ENCODE peak calls at places on chromosomes 6 and 20, in seven cellular contexts. B, D, U, N, R, P and C are unnamed samples.
A peak's percentile ranks its signal among the peaks of the same experiment; 100 is the strongest.

GRCh38 chr6:20095436-20095835 is 116.8 kb downstream of the MBOAT1 start:
- DNase-seq in B (no peak), D (no peak), U (no peak), N (no peak), R (no peak), P (no peak), C (no peak)

GRCh38 chr6:98995116-98995515 is 47.4 kb upstream of the FBXL4 start:
- DNase-seq in B (no peak), D (no peak), U (no peak), N (no peak), R (no peak), P (no peak), C (no peak)

GRCh38 chr6:10613693-10614092 is 80.7 kb downstream of the C6orf52 start:
- DNase-seq in B (no peak), D (no peak), U (peak; percentile 14), N (no peak), R (no peak), P (no peak), C (no peak)

GRCh38 chr6:108106694-108107093 is 32.2 kb upstream of the OSTM1 start:
- DNase-seq in B (no peak), D (no peak), U (no peak), N (no peak), R (no peak), P (no peak), C (no peak)

GRCh38 chr20:25076731-25077609 is 5.0 kb downstream of the VSX1 start:
- DNase-seq in B (no peak), D (no peak), U (no peak), N (no peak), R (no peak), P (peak; percentile 49), C (no peak)

GRCh38 chr20:45998337-45998736 is 10.4 kb upstream of the MMP9 start:
- DNase-seq in B (no peak), D (no peak), U (no peak), N (no peak), R (no peak), P (no peak), C (no peak)

GRCh38 chr6:133555726-133556125 is 314.6 kb downstream of the EYA4 start:
- DNase-seq in B (no peak), D (no peak), U (no peak), N (no peak), R (no peak), P (no peak), C (no peak)

GRCh38 chr6:146905313-146905712 is 298.9 kb upstream of the STXBP5 start:
- DNase-seq in B (peak; percentile 30), D (no peak), U (peak; percentile 71), N (no peak), R (no peak), P (no peak), C (peak; percentile 51)

GRCh38 chr6:108027594-108027993 is 46.9 kb downstream of the OSTM1 start:
- DNase-seq in B (peak; percentile 13), D (no peak), U (peak; percentile 7), N (no peak), R (no peak), P (peak; percentile 6), C (peak; percentile 43)

GRCh38 chr6:47420394-47421371 is 56.9 kb upstream of the CD2AP start:
- DNase-seq in B (no peak), D (no peak), U (peak; percentile 45), N (no peak), R (no peak), P (no peak), C (no peak)

GRCh38 chr6:139029470-139030210 is 1.1 kb downstream of the ABRACL start:
- DNase-seq in B (peak; percentile 52), D (peak; percentile 61), U (peak; percentile 85), N (peak; percentile 54), R (peak; percentile 11), P (peak; percentile 73), C (no peak)

GRCh38 chr6:53623497-53623896 is 42.1 kb downstream of the KLHL31 start:
- DNase-seq in B (no peak), D (no peak), U (peak; percentile 64), N (no peak), R (no peak), P (no peak), C (peak; percentile 33)

GRCh38 chr6:165231581-165232276 is 77.7 kb downstream of the C6orf118 start:
- DNase-seq in B (peak; percentile 53), D (no peak), U (no peak), N (no peak), R (no peak), P (peak; percentile 54), C (peak; percentile 24)

GRCh38 chr6:136646377-136646776 is 96.2 kb upstream of the MAP7 start:
- DNase-seq in B (no peak), D (no peak), U (peak; percentile 46), N (no peak), R (no peak), P (no peak), C (no peak)

GRCh38 chr6:72530750-72531149 is 91.1 kb upstream of the KCNQ5 start:
- DNase-seq in B (no peak), D (no peak), U (no peak), N (no peak), R (no peak), P (no peak), C (no peak)

GRCh38 chr6:166598441-166599138 is 12.1 kb upstream of the RAMACL start:
- DNase-seq in B (no peak), D (peak; percentile 50), U (peak; percentile 96), N (peak; percentile 46), R (no peak), P (no peak), C (no peak)

GRCh38 chr6:159089443-159089842 is 44.7 kb upstream of the TAGAP start:
- DNase-seq in B (no peak), D (no peak), U (no peak), N (no peak), R (no peak), P (no peak), C (no peak)

GRCh38 chr20:24503352-24503931 is 34.0 kb downstream of the SYNDIG1 start:
- DNase-seq in B (peak; percentile 50), D (no peak), U (peak; percentile 4), N (peak; percentile 36), R (no peak), P (no peak), C (no peak)

GRCh38 chr6:32895006-32895345 is 41.0 kb downstream of the PSMB9 start:
- DNase-seq in B (no peak), D (no peak), U (no peak), N (no peak), R (no peak), P (no peak), C (no peak)

GRCh38 chr6:45667766-45668165 is 290.0 kb upstream of the SUPT3H start:
- DNase-seq in B (no peak), D (no peak), U (no peak), N (no peak), R (no peak), P (no peak), C (no peak)

GRCh38 chr6:56359201-56359899 is 112.0 kb upstream of the COL21A1 start:
- DNase-seq in B (peak; percentile 80), D (peak; percentile 28), U (peak; percentile 83), N (peak; percentile 64), R (no peak), P (peak; percentile 84), C (no peak)

GRCh38 chr20:41028359-41029149 is at the start of gene TOP1:
- DNase-seq in B (peak; percentile 100), D (peak; percentile 100), U (peak; percentile 100), N (peak; percentile 100), R (peak; percentile 99), P (peak; percentile 100), C (peak; percentile 99)

GRCh38 chr6:36550473-36551000 is 3.3 kb upstream of the STK38 start:
- DNase-seq in B (no peak), D (no peak), U (no peak), N (no peak), R (no peak), P (no peak), C (no peak)

GRCh38 chr6:132257561-132257960 is 143.7 kb downstream of the MOXD1 start:
- DNase-seq in B (peak; percentile 44), D (no peak), U (no peak), N (no peak), R (no peak), P (no peak), C (no peak)

GRCh38 chr20:45322952-45323383 is 14.9 kb upstream of the MATN4 start:
- DNase-seq in B (peak; percentile 80), D (peak; percentile 75), U (peak; percentile 58), N (no peak), R (no peak), P (no peak), C (no peak)

GRCh38 chr6:36979343-36979742 is 6.7 kb downstream of the MTCH1 start:
- DNase-seq in B (no peak), D (no peak), U (peak; percentile 58), N (peak; percentile 56), R (no peak), P (no peak), C (no peak)

GRCh38 chr6:2891768-2892170 is 11.3 kb downstream of the SERPINB9 start:
- DNase-seq in B (no peak), D (no peak), U (no peak), N (no peak), R (peak; percentile 31), P (no peak), C (peak; percentile 63)
- H3K4me3 ChIP-seq in B (no peak overlapping the region), D (no peak overlapping the region), U (no peak overlapping the region), N (no peak overlapping the region), R (peak overlapping the region; percentile 34), P (no peak overlapping the region), C (no peak overlapping the region)

GRCh38 chr20:23159923-23160445 is 73.9 kb upstream of the CD93 start:
- DNase-seq in B (no peak), D (no peak), U (no peak), N (no peak), R (no peak), P (no peak), C (no peak)
- H3K4me3 ChIP-seq in B (no peak overlapping the region), D (no peak overlapping the region), U (no peak overlapping the region), N (no peak overlapping the region), R (no peak overlapping the region), P (no peak overlapping the region), C (no peak overlapping the region)

DNA sequence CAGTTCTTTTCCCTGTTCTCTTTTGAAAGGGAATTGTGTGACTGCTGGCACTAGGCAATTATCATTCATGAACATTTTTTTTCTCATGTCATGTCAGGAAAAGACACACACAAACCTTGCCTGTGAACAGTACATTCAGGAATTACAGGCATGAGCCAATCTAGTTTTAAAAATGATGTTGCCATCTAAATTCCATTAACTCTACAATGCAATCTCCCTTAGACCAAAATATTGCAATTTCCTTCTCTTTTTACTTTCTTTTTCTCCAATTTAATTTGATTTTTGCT is 127.5 kb upstream of the STMND1 start:
- DNase-seq in B (no peak), D (no peak), U (no peak), N (no peak), R (no peak), P (no peak), C (no peak)
- H3K4me3 ChIP-seq in B (no peak overlapping the region), D (no peak overlapping the region), U (no peak overlapping the region), N (no peak overlapping the region), R (no peak overlapping the region), P (no peak overlapping the region), C (no peak overlapping the region)

DNA sequence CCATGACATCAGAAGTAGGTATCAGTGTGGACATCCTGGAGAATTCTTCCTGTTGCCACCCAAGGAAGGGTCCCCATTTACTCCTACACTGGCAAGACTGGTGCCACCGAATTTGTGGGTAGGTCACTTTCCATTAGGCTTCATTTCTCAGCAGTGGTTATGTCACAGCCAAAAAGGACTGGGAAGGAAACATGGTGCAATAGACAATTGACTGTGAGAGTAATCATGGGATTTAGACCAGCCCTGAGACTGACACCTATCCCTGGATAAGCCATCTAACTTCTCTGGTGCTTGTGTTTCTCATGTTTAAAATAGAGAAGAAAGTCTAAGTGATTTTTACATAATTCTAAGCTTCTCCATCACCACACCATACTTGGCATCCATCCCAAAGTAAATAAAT is 10.1 kb downstream of the SMPDL3A start:
- DNase-seq in B (no peak), D (no peak), U (no peak), N (no peak), R (no peak), P (no peak), C (no peak)
- H3K4me3 ChIP-seq in B (no peak overlapping the region), D (no peak overlapping the region), U (no peak overlapping the region), N (no peak overlapping the region), R (no peak overlapping the region), P (no peak overlapping the region), C (no peak overlapping the region)